ENCODE peak calls at places on chromosomes 2 and 18, in four cellular contexts. C is GM20000, Z is posterior vena cava, M is AG08395. V is an unnamed sample.

GRCh38 chr2:47558116-47559078 is 155.4 kb downstream of the MSH2 start:
- DNase-seq in C (no peak), Z (no peak), M (peak), V (no peak)

GRCh38 chr2:215271466-215271865 is 40.4 kb upstream of the ATIC start:
- DNase-seq in C (no peak), Z (no peak), M (no peak), V (no peak)

GRCh38 chr2:101745711-101746694 is 48.5 kb downstream of the MAP4K4 start:
- DNase-seq in C (no peak), Z (no peak), M (peak), V (no peak)

GRCh38 chr2:200159366-200159720 is 147.2 kb upstream of the SPATS2L start:
- DNase-seq in C (no peak), Z (no peak), M (peak), V (no peak)

GRCh38 chr2:43648979-43649701 is 12.1 kb downstream of the PLEKHH2 start:
- DNase-seq in C (no peak), Z (no peak), M (no peak), V (no peak)

GRCh38 chr2:44184106-44184505 is 15.4 kb downstream of the PPM1B start:
- DNase-seq in C (no peak), Z (no peak), M (no peak), V (no peak)

GRCh38 chr2:217901400-217901799 is 101.4 kb downstream of the TNS1 start:
- DNase-seq in C (no peak), Z (no peak), M (no peak), V (no peak)

GRCh38 chr2:46798041-46798440 is 117.6 kb downstream of the MCFD2 start:
- DNase-seq in C (no peak), Z (peak), M (no peak), V (no peak)

GRCh38 chr2:159942149-159942548 is 120.3 kb downstream of the PLA2R1 start:
- DNase-seq in C (no peak), Z (no peak), M (no peak), V (no peak)

GRCh38 chr2:236889081-236889780 is 196.5 kb upstream of the COPS8 start:
- DNase-seq in C (no peak), Z (no peak), M (no peak), V (no peak)

GRCh38 chr2:128456281-128456680 is 137.6 kb upstream of the HS6ST1 start:
- DNase-seq in C (no peak), Z (peak), M (no peak), V (no peak)

GRCh38 chr2:23554054-23554697 is 169.2 kb downstream of the KLHL29 start:
- DNase-seq in C (no peak), Z (peak), M (no peak), V (no peak)

GRCh38 chr18:62585274-62586147 is 62.7 kb downstream of the ZCCHC2 start:
- DNase-seq in C (no peak), Z (no peak), M (no peak), V (no peak)

GRCh38 chr2:226652983-226653765 is 146.4 kb downstream of the IRS1 start:
- DNase-seq in C (no peak), Z (no peak), M (no peak), V (no peak)

GRCh38 chr2:23912054-23912453 is 14.9 kb downstream of the ATAD2B start:
- DNase-seq in C (no peak), Z (no peak), M (no peak), V (no peak)

GRCh38 chr2:9004338-9005204 is 1.1 kb upstream of the MBOAT2 start:
- DNase-seq in C (no peak), Z (no peak), M (no peak), V (no peak)

GRCh38 chr2:238203104-238203972 is at the start of gene ILKAP:
- DNase-seq in C (peak), Z (peak), M (peak), V (peak)

GRCh38 chr18:58580623-58581022 is 48.3 kb downstream of the ALPK2 start:
- DNase-seq in C (no peak), Z (no peak), M (no peak), V (no peak)

GRCh38 chr2:204795156-204795555 is 249.9 kb downstream of the PARD3B start:
- DNase-seq in C (no peak), Z (no peak), M (peak), V (no peak)

GRCh38 chr2:141058552-141058951 is 1072.3 kb downstream of the LRP1B start:
- DNase-seq in C (no peak), Z (no peak), M (no peak), V (no peak)

GRCh38 chr2:162244559-162245031 is 1.4 kb upstream of the FAP start:
- DNase-seq in C (no peak), Z (peak), M (peak), V (no peak)

GRCh38 chr18:59696311-59697235 is 650 bp downstream of the CCBE1 start:
- DNase-seq in C (peak), Z (peak), M (peak), V (no peak)

GRCh38 chr2:196520610-196521009 is 118.9 kb upstream of the CCDC150 start:
- DNase-seq in C (no peak), Z (no peak), M (no peak), V (no peak)

GRCh38 chr2:5234563-5234962 is 457.6 kb upstream of the SOX11 start:
- DNase-seq in C (no peak), Z (no peak), M (no peak), V (no peak)

GRCh38 chr18:79772865-79773696 is 24.7 kb upstream of the KCNG2 start:
- DNase-seq in C (no peak), Z (peak), M (no peak), V (no peak)

GRCh38 chr2:98346259-98347236 is at the start of gene CNGA3:
- DNase-seq in C (peak), Z (peak), M (peak), V (no peak)

GRCh38 chr2:2933421-2933820 is 444.2 kb downstream of the EIPR1 start:
- DNase-seq in C (no peak), Z (no peak), M (no peak), V (no peak)

GRCh38 chr2:106789185-106789584 is 96.8 kb downstream of the ST6GAL2 start:
- DNase-seq in C (no peak), Z (no peak), M (no peak), V (no peak)

GRCh38 chr2:17590342-17590911 is 49.9 kb downstream of the VSNL1 start:
- DNase-seq in C (no peak), Z (no peak), M (no peak), V (no peak)

V was measured in pons.